ENCODE peak calls at places on chromosomes 1 and 21, in ten cellular contexts. One of them, this sample, is unnamed.

GRCh38 chr1:115021145-115021544 is 8.5 kb upstream of the TSHB start:
- DNase-seq in T-helper 2 cell: no peak
- DNase-seq in GM12891: no peak
- DNase-seq in heart right ventricle: no peak
- DNase-seq in body of pancreas: no peak
- DNase-seq in activated gamma-delta T cell treated with Interleukin-2 at 50 U/mL for 16 hours: no peak
- DNase-seq in endothelial cell: no peak
- DNase-seq in stromal cell of bone marrow: no peak
- DNase-seq in hippocampal formation: no peak
- DNase-seq in CD4-positive, alpha-beta memory T cell: no peak
- DNase-seq in this sample: no peak

GRCh38 chr1:205575294-205575885 is 56.4 kb downstream of the ELK4 start:
- DNase-seq in T-helper 2 cell: no peak
- DNase-seq in GM12891: no peak
- DNase-seq in heart right ventricle: no peak
- DNase-seq in body of pancreas: no peak
- DNase-seq in activated gamma-delta T cell treated with Interleukin-2 at 50 U/mL for 16 hours: no peak
- DNase-seq in endothelial cell: no peak
- DNase-seq in stromal cell of bone marrow: no peak
- DNase-seq in hippocampal formation: no peak
- DNase-seq in CD4-positive, alpha-beta memory T cell: no peak
- DNase-seq in this sample: no peak

GRCh38 chr1:246425895-246426294 is 81.2 kb downstream of the SMYD3 start:
- DNase-seq in T-helper 2 cell: no peak
- DNase-seq in GM12891: no peak
- DNase-seq in heart right ventricle: no peak
- DNase-seq in body of pancreas: no peak
- DNase-seq in activated gamma-delta T cell treated with Interleukin-2 at 50 U/mL for 16 hours: no peak
- DNase-seq in endothelial cell: no peak
- DNase-seq in stromal cell of bone marrow: no peak
- DNase-seq in hippocampal formation: no peak
- DNase-seq in CD4-positive, alpha-beta memory T cell: no peak
- DNase-seq in this sample: no peak

GRCh38 chr1:59804301-59804700 is 10.4 kb upstream of the HOOK1 start:
- DNase-seq in T-helper 2 cell: no peak
- DNase-seq in GM12891: no peak
- DNase-seq in heart right ventricle: no peak
- DNase-seq in body of pancreas: no peak
- DNase-seq in activated gamma-delta T cell treated with Interleukin-2 at 50 U/mL for 16 hours: no peak
- DNase-seq in endothelial cell: no peak
- DNase-seq in stromal cell of bone marrow: no peak
- DNase-seq in hippocampal formation: no peak
- DNase-seq in CD4-positive, alpha-beta memory T cell: no peak
- DNase-seq in this sample: no peak

GRCh38 chr1:182048562-182048961 is 12.9 kb downstream of the ZNF648 start:
- DNase-seq in T-helper 2 cell: no peak
- DNase-seq in GM12891: no peak
- DNase-seq in heart right ventricle: no peak
- DNase-seq in body of pancreas: no peak
- DNase-seq in activated gamma-delta T cell treated with Interleukin-2 at 50 U/mL for 16 hours: no peak
- DNase-seq in endothelial cell: no peak
- DNase-seq in stromal cell of bone marrow: no peak
- DNase-seq in hippocampal formation: no peak
- DNase-seq in CD4-positive, alpha-beta memory T cell: no peak
- DNase-seq in this sample: no peak

GRCh38 chr1:175171214-175171913 is 21.2 kb downstream of the KIAA0040 start:
- DNase-seq in T-helper 2 cell: no peak
- DNase-seq in GM12891: no peak
- DNase-seq in heart right ventricle: no peak
- DNase-seq in body of pancreas: no peak
- DNase-seq in activated gamma-delta T cell treated with Interleukin-2 at 50 U/mL for 16 hours: no peak
- DNase-seq in endothelial cell: no peak
- DNase-seq in stromal cell of bone marrow: no peak
- DNase-seq in hippocampal formation: no peak
- DNase-seq in CD4-positive, alpha-beta memory T cell: no peak
- DNase-seq in this sample: no peak

GRCh38 chr1:220338759-220339158 is 66.5 kb upstream of the RAB3GAP2 start:
- DNase-seq in T-helper 2 cell: no peak
- DNase-seq in GM12891: no peak
- DNase-seq in heart right ventricle: no peak
- DNase-seq in body of pancreas: no peak
- DNase-seq in activated gamma-delta T cell treated with Interleukin-2 at 50 U/mL for 16 hours: no peak
- DNase-seq in endothelial cell: no peak
- DNase-seq in stromal cell of bone marrow: no peak
- DNase-seq in hippocampal formation: no peak
- DNase-seq in CD4-positive, alpha-beta memory T cell: no peak
- DNase-seq in this sample: no peak

GRCh38 chr1:152735648-152736047 is 22.2 kb upstream of the KPRP start:
- DNase-seq in T-helper 2 cell: no peak
- DNase-seq in GM12891: no peak
- DNase-seq in heart right ventricle: no peak
- DNase-seq in body of pancreas: no peak
- DNase-seq in activated gamma-delta T cell treated with Interleukin-2 at 50 U/mL for 16 hours: no peak
- DNase-seq in endothelial cell: peak
- DNase-seq in stromal cell of bone marrow: no peak
- DNase-seq in hippocampal formation: no peak
- DNase-seq in CD4-positive, alpha-beta memory T cell: no peak
- DNase-seq in this sample: no peak

GRCh38 chr1:46613661-46614603 is 2.7 kb downstream of the MOB3C start:
- DNase-seq in T-helper 2 cell: no peak
- DNase-seq in GM12891: peak
- DNase-seq in heart right ventricle: peak
- DNase-seq in body of pancreas: peak
- DNase-seq in activated gamma-delta T cell treated with Interleukin-2 at 50 U/mL for 16 hours: peak
- DNase-seq in endothelial cell: peak
- DNase-seq in stromal cell of bone marrow: peak
- DNase-seq in hippocampal formation: peak
- DNase-seq in CD4-positive, alpha-beta memory T cell: peak
- DNase-seq in this sample: peak

GRCh38 chr1:229058111-229058551 is 212.8 kb upstream of the RAB4A start:
- DNase-seq in T-helper 2 cell: no peak
- DNase-seq in GM12891: no peak
- DNase-seq in heart right ventricle: no peak
- DNase-seq in body of pancreas: peak
- DNase-seq in activated gamma-delta T cell treated with Interleukin-2 at 50 U/mL for 16 hours: peak
- DNase-seq in endothelial cell: no peak
- DNase-seq in stromal cell of bone marrow: no peak
- DNase-seq in hippocampal formation: no peak
- DNase-seq in CD4-positive, alpha-beta memory T cell: peak
- DNase-seq in this sample: no peak

GRCh38 chr1:67514299-67514698 is 84.1 kb upstream of the SERBP1 start:
- DNase-seq in T-helper 2 cell: no peak
- DNase-seq in GM12891: no peak
- DNase-seq in heart right ventricle: no peak
- DNase-seq in body of pancreas: no peak
- DNase-seq in activated gamma-delta T cell treated with Interleukin-2 at 50 U/mL for 16 hours: no peak
- DNase-seq in endothelial cell: no peak
- DNase-seq in stromal cell of bone marrow: no peak
- DNase-seq in hippocampal formation: no peak
- DNase-seq in CD4-positive, alpha-beta memory T cell: no peak
- DNase-seq in this sample: no peak

GRCh38 chr1:186670279-186670964 is 9.8 kb downstream of the PTGS2 start:
- DNase-seq in T-helper 2 cell: no peak
- DNase-seq in GM12891: no peak
- DNase-seq in heart right ventricle: no peak
- DNase-seq in body of pancreas: no peak
- DNase-seq in activated gamma-delta T cell treated with Interleukin-2 at 50 U/mL for 16 hours: no peak
- DNase-seq in endothelial cell: no peak
- DNase-seq in stromal cell of bone marrow: no peak
- DNase-seq in hippocampal formation: no peak
- DNase-seq in CD4-positive, alpha-beta memory T cell: no peak
- DNase-seq in this sample: no peak

GRCh38 chr1:28173151-28173979 is 3.1 kb downstream of the PTAFR start:
- DNase-seq in T-helper 2 cell: no peak
- DNase-seq in GM12891: no peak
- DNase-seq in heart right ventricle: no peak
- DNase-seq in body of pancreas: no peak
- DNase-seq in activated gamma-delta T cell treated with Interleukin-2 at 50 U/mL for 16 hours: no peak
- DNase-seq in endothelial cell: no peak
- DNase-seq in stromal cell of bone marrow: no peak
- DNase-seq in hippocampal formation: peak
- DNase-seq in CD4-positive, alpha-beta memory T cell: no peak
- DNase-seq in this sample: no peak

GRCh38 chr1:40339420-40340323 is 22.6 kb upstream of the COL9A2 start:
- DNase-seq in T-helper 2 cell: no peak
- DNase-seq in GM12891: no peak
- DNase-seq in heart right ventricle: no peak
- DNase-seq in body of pancreas: peak
- DNase-seq in activated gamma-delta T cell treated with Interleukin-2 at 50 U/mL for 16 hours: no peak
- DNase-seq in endothelial cell: no peak
- DNase-seq in stromal cell of bone marrow: no peak
- DNase-seq in hippocampal formation: no peak
- DNase-seq in CD4-positive, alpha-beta memory T cell: no peak
- DNase-seq in this sample: no peak

GRCh38 chr1:159339517-159339916 is 37.4 kb downstream of the FCER1A start:
- DNase-seq in T-helper 2 cell: no peak
- DNase-seq in GM12891: no peak
- DNase-seq in heart right ventricle: no peak
- DNase-seq in body of pancreas: no peak
- DNase-seq in activated gamma-delta T cell treated with Interleukin-2 at 50 U/mL for 16 hours: no peak
- DNase-seq in endothelial cell: no peak
- DNase-seq in stromal cell of bone marrow: no peak
- DNase-seq in hippocampal formation: no peak
- DNase-seq in CD4-positive, alpha-beta memory T cell: no peak
- DNase-seq in this sample: no peak

GRCh38 chr21:42611852-42612251 is 41.6 kb upstream of the PDE9A start:
- DNase-seq in T-helper 2 cell: no peak
- DNase-seq in GM12891: no peak
- DNase-seq in heart right ventricle: no peak
- DNase-seq in body of pancreas: no peak
- DNase-seq in activated gamma-delta T cell treated with Interleukin-2 at 50 U/mL for 16 hours: no peak
- DNase-seq in endothelial cell: no peak
- DNase-seq in stromal cell of bone marrow: no peak
- DNase-seq in hippocampal formation: no peak
- DNase-seq in CD4-positive, alpha-beta memory T cell: no peak
- DNase-seq in this sample: no peak

GRCh38 chr21:45088729-45089128 is 14.3 kb downstream of the ADARB1 start:
- DNase-seq in T-helper 2 cell: no peak
- DNase-seq in GM12891: no peak
- DNase-seq in heart right ventricle: no peak
- DNase-seq in body of pancreas: no peak
- DNase-seq in activated gamma-delta T cell treated with Interleukin-2 at 50 U/mL for 16 hours: no peak
- DNase-seq in endothelial cell: no peak
- DNase-seq in stromal cell of bone marrow: no peak
- DNase-seq in hippocampal formation: no peak
- DNase-seq in CD4-positive, alpha-beta memory T cell: no peak
- DNase-seq in this sample: no peak

GRCh38 chr1:161013591-161014513 is 7.1 kb downstream of the F11R start:
- DNase-seq in T-helper 2 cell: peak
- DNase-seq in GM12891: peak
- DNase-seq in heart right ventricle: peak
- DNase-seq in body of pancreas: peak
- DNase-seq in activated gamma-delta T cell treated with Interleukin-2 at 50 U/mL for 16 hours: peak
- DNase-seq in endothelial cell: peak
- DNase-seq in stromal cell of bone marrow: peak
- DNase-seq in hippocampal formation: peak
- DNase-seq in CD4-positive, alpha-beta memory T cell: peak
- DNase-seq in this sample: peak

GRCh38 chr1:218462591-218462990 is 117.5 kb downstream of the TGFB2 start:
- DNase-seq in T-helper 2 cell: no peak
- DNase-seq in GM12891: no peak
- DNase-seq in heart right ventricle: no peak
- DNase-seq in body of pancreas: no peak
- DNase-seq in activated gamma-delta T cell treated with Interleukin-2 at 50 U/mL for 16 hours: no peak
- DNase-seq in endothelial cell: no peak
- DNase-seq in stromal cell of bone marrow: no peak
- DNase-seq in hippocampal formation: no peak
- DNase-seq in CD4-positive, alpha-beta memory T cell: no peak
- DNase-seq in this sample: no peak

GRCh38 chr1:164155337-164155850 is 403.6 kb upstream of the PBX1 start:
- DNase-seq in T-helper 2 cell: no peak
- DNase-seq in GM12891: no peak
- DNase-seq in heart right ventricle: no peak
- DNase-seq in body of pancreas: no peak
- DNase-seq in activated gamma-delta T cell treated with Interleukin-2 at 50 U/mL for 16 hours: no peak
- DNase-seq in endothelial cell: no peak
- DNase-seq in stromal cell of bone marrow: no peak
- DNase-seq in hippocampal formation: no peak
- DNase-seq in CD4-positive, alpha-beta memory T cell: no peak
- DNase-seq in this sample: no peak

GRCh38 chr1:22386774-22387173 is 64.9 kb upstream of the ZBTB40 start:
- DNase-seq in T-helper 2 cell: no peak
- DNase-seq in GM12891: no peak
- DNase-seq in heart right ventricle: no peak
- DNase-seq in body of pancreas: no peak
- DNase-seq in activated gamma-delta T cell treated with Interleukin-2 at 50 U/mL for 16 hours: no peak
- DNase-seq in endothelial cell: no peak
- DNase-seq in stromal cell of bone marrow: no peak
- DNase-seq in hippocampal formation: no peak
- DNase-seq in CD4-positive, alpha-beta memory T cell: no peak
- DNase-seq in this sample: no peak

GRCh38 chr1:61141288-61142044 is 59.1 kb downstream of the NFIA start:
- DNase-seq in T-helper 2 cell: no peak
- DNase-seq in GM12891: no peak
- DNase-seq in heart right ventricle: no peak
- DNase-seq in body of pancreas: no peak
- DNase-seq in activated gamma-delta T cell treated with Interleukin-2 at 50 U/mL for 16 hours: no peak
- DNase-seq in endothelial cell: no peak
- DNase-seq in stromal cell of bone marrow: peak
- DNase-seq in hippocampal formation: no peak
- DNase-seq in CD4-positive, alpha-beta memory T cell: no peak
- DNase-seq in this sample: no peak

GRCh38 chr21:36551731-36552457 is 72.0 kb upstream of the CLDN14 start:
- DNase-seq in T-helper 2 cell: no peak
- DNase-seq in GM12891: no peak
- DNase-seq in heart right ventricle: no peak
- DNase-seq in body of pancreas: no peak
- DNase-seq in activated gamma-delta T cell treated with Interleukin-2 at 50 U/mL for 16 hours: no peak
- DNase-seq in endothelial cell: no peak
- DNase-seq in stromal cell of bone marrow: peak
- DNase-seq in hippocampal formation: no peak
- DNase-seq in CD4-positive, alpha-beta memory T cell: no peak
- DNase-seq in this sample: no peak

GRCh38 chr1:5708266-5708978 is 283.8 kb downstream of the NPHP4 start:
- DNase-seq in T-helper 2 cell: no peak
- DNase-seq in GM12891: no peak
- DNase-seq in heart right ventricle: no peak
- DNase-seq in body of pancreas: no peak
- DNase-seq in activated gamma-delta T cell treated with Interleukin-2 at 50 U/mL for 16 hours: no peak
- DNase-seq in endothelial cell: no peak
- DNase-seq in stromal cell of bone marrow: no peak
- DNase-seq in hippocampal formation: no peak
- DNase-seq in CD4-positive, alpha-beta memory T cell: no peak
- DNase-seq in this sample: no peak

GRCh38 chr1:38326135-38326534 is 279.5 kb upstream of the POU3F1 start:
- DNase-seq in T-helper 2 cell: no peak
- DNase-seq in GM12891: no peak
- DNase-seq in heart right ventricle: no peak
- DNase-seq in body of pancreas: no peak
- DNase-seq in activated gamma-delta T cell treated with Interleukin-2 at 50 U/mL for 16 hours: no peak
- DNase-seq in endothelial cell: no peak
- DNase-seq in stromal cell of bone marrow: no peak
- DNase-seq in hippocampal formation: no peak
- DNase-seq in CD4-positive, alpha-beta memory T cell: no peak
- DNase-seq in this sample: no peak

GRCh38 chr1:184056921-184057496 is 5.5 kb downstream of the TSEN15 start:
- DNase-seq in T-helper 2 cell: no peak
- DNase-seq in GM12891: no peak
- DNase-seq in heart right ventricle: no peak
- DNase-seq in body of pancreas: no peak
- DNase-seq in activated gamma-delta T cell treated with Interleukin-2 at 50 U/mL for 16 hours: no peak
- DNase-seq in endothelial cell: no peak
- DNase-seq in stromal cell of bone marrow: no peak
- DNase-seq in hippocampal formation: no peak
- DNase-seq in CD4-positive, alpha-beta memory T cell: no peak
- DNase-seq in this sample: no peak

GRCh38 chr1:186605762-186606350 is 74.4 kb downstream of the PTGS2 start:
- DNase-seq in T-helper 2 cell: no peak
- DNase-seq in GM12891: no peak
- DNase-seq in heart right ventricle: no peak
- DNase-seq in body of pancreas: peak
- DNase-seq in activated gamma-delta T cell treated with Interleukin-2 at 50 U/mL for 16 hours: no peak
- DNase-seq in endothelial cell: peak
- DNase-seq in stromal cell of bone marrow: peak
- DNase-seq in hippocampal formation: no peak
- DNase-seq in CD4-positive, alpha-beta memory T cell: no peak
- DNase-seq in this sample: peak

GRCh38 chr1:109193653-109194590 is 19.8 kb upstream of the SARS1 start:
- DNase-seq in T-helper 2 cell: peak
- DNase-seq in GM12891: peak
- DNase-seq in heart right ventricle: peak
- DNase-seq in body of pancreas: peak
- DNase-seq in activated gamma-delta T cell treated with Interleukin-2 at 50 U/mL for 16 hours: peak
- DNase-seq in endothelial cell: peak
- DNase-seq in stromal cell of bone marrow: no peak
- DNase-seq in hippocampal formation: no peak
- DNase-seq in CD4-positive, alpha-beta memory T cell: peak
- DNase-seq in this sample: peak